ENCODE peak calls at places on chromosomes 7 and 10, in seven cellular contexts. One of them, this sample, is unnamed.

GRCh38 chr7:24980695-24981543 is 941 bp upstream of the OSBPL3 start:
- DNase-seq in right cardiac atrium: peak
- DNase-seq in posterior vena cava: peak
- DNase-seq in stimulated activated CD4-positive, alpha-beta T cell treated with anti-CD3 and anti-CD28 coated beads, TNF-alpha, amount 100 ng/mL, for 4 hours: no peak
- DNase-seq in T-helper 2 cell: peak
- DNase-seq in Peyer's patch: peak
- DNase-seq in glutamatergic neuron: no peak
- DNase-seq in this sample: peak

GRCh38 chr7:2237109-2237602 is 4.4 kb upstream of the MAD1L1 start:
- DNase-seq in T-helper 2 cell: no peak
- DNase-seq in glutamatergic neuron: no peak
- DNase-seq in Peyer's patch: peak
- DNase-seq in stimulated activated CD4-positive, alpha-beta T cell treated with anti-CD3 and anti-CD28 coated beads, TNF-alpha, amount 100 ng/mL, for 4 hours: no peak
- DNase-seq in posterior vena cava: no peak
- DNase-seq in right cardiac atrium: peak
- DNase-seq in this sample: no peak

GRCh38 chr10:12181065-12181775 is 14.5 kb downstream of the NUDT5 start:
- DNase-seq in stimulated activated CD4-positive, alpha-beta T cell treated with anti-CD3 and anti-CD28 coated beads, TNF-alpha, amount 100 ng/mL, for 4 hours: peak
- DNase-seq in T-helper 2 cell: peak
- DNase-seq in posterior vena cava: peak
- DNase-seq in right cardiac atrium: no peak
- DNase-seq in glutamatergic neuron: no peak
- DNase-seq in Peyer's patch: peak
- DNase-seq in this sample: no peak

GRCh38 chr7:77442631-77443420 is 26.7 kb upstream of the GSAP start:
- DNase-seq in stimulated activated CD4-positive, alpha-beta T cell treated with anti-CD3 and anti-CD28 coated beads, TNF-alpha, amount 100 ng/mL, for 4 hours: no peak
- DNase-seq in T-helper 2 cell: no peak
- DNase-seq in glutamatergic neuron: no peak
- DNase-seq in right cardiac atrium: no peak
- DNase-seq in Peyer's patch: no peak
- DNase-seq in posterior vena cava: no peak
- DNase-seq in this sample: no peak

GRCh38 chr7:119664601-119665000 is 608.4 kb upstream of the KCND2 start:
- DNase-seq in Peyer's patch: no peak
- DNase-seq in stimulated activated CD4-positive, alpha-beta T cell treated with anti-CD3 and anti-CD28 coated beads, TNF-alpha, amount 100 ng/mL, for 4 hours: no peak
- DNase-seq in T-helper 2 cell: no peak
- DNase-seq in posterior vena cava: no peak
- DNase-seq in right cardiac atrium: no peak
- DNase-seq in glutamatergic neuron: no peak
- DNase-seq in this sample: no peak

GRCh38 chr10:131167036-131167860 is 144.3 kb downstream of the TCERG1L start:
- DNase-seq in Peyer's patch: no peak
- DNase-seq in right cardiac atrium: no peak
- DNase-seq in posterior vena cava: peak
- DNase-seq in stimulated activated CD4-positive, alpha-beta T cell treated with anti-CD3 and anti-CD28 coated beads, TNF-alpha, amount 100 ng/mL, for 4 hours: no peak
- DNase-seq in T-helper 2 cell: no peak
- DNase-seq in glutamatergic neuron: no peak
- DNase-seq in this sample: no peak

GRCh38 chr7:26653430-26653911 is 210.9 kb downstream of the SKAP2 start:
- DNase-seq in right cardiac atrium: peak
- DNase-seq in T-helper 2 cell: no peak
- DNase-seq in glutamatergic neuron: no peak
- DNase-seq in Peyer's patch: peak
- DNase-seq in stimulated activated CD4-positive, alpha-beta T cell treated with anti-CD3 and anti-CD28 coated beads, TNF-alpha, amount 100 ng/mL, for 4 hours: no peak
- DNase-seq in posterior vena cava: no peak
- DNase-seq in this sample: peak

GRCh38 chr7:82389847-82390246 is 53.7 kb downstream of the CACNA2D1 start:
- DNase-seq in stimulated activated CD4-positive, alpha-beta T cell treated with anti-CD3 and anti-CD28 coated beads, TNF-alpha, amount 100 ng/mL, for 4 hours: no peak
- DNase-seq in right cardiac atrium: no peak
- DNase-seq in T-helper 2 cell: no peak
- DNase-seq in Peyer's patch: no peak
- DNase-seq in glutamatergic neuron: no peak
- DNase-seq in posterior vena cava: no peak
- DNase-seq in this sample: no peak

GRCh38 chr7:81433692-81434331 is 336.0 kb downstream of the HGF start:
- DNase-seq in right cardiac atrium: no peak
- DNase-seq in stimulated activated CD4-positive, alpha-beta T cell treated with anti-CD3 and anti-CD28 coated beads, TNF-alpha, amount 100 ng/mL, for 4 hours: no peak
- DNase-seq in glutamatergic neuron: no peak
- DNase-seq in Peyer's patch: no peak
- DNase-seq in T-helper 2 cell: no peak
- DNase-seq in posterior vena cava: no peak
- DNase-seq in this sample: no peak

GRCh38 chr7:47266131-47266706 is 315.7 kb downstream of the TNS3 start:
- DNase-seq in right cardiac atrium: peak
- DNase-seq in stimulated activated CD4-positive, alpha-beta T cell treated with anti-CD3 and anti-CD28 coated beads, TNF-alpha, amount 100 ng/mL, for 4 hours: no peak
- DNase-seq in glutamatergic neuron: peak
- DNase-seq in T-helper 2 cell: no peak
- DNase-seq in Peyer's patch: peak
- DNase-seq in posterior vena cava: peak
- DNase-seq in this sample: peak

GRCh38 chr7:108454674-108455523 is 1.3 kb downstream of the NRCAM start:
- DNase-seq in T-helper 2 cell: no peak
- DNase-seq in glutamatergic neuron: peak
- DNase-seq in right cardiac atrium: peak
- DNase-seq in posterior vena cava: no peak
- DNase-seq in stimulated activated CD4-positive, alpha-beta T cell treated with anti-CD3 and anti-CD28 coated beads, TNF-alpha, amount 100 ng/mL, for 4 hours: no peak
- DNase-seq in Peyer's patch: no peak
- DNase-seq in this sample: peak

GRCh38 chr10:50464004-50464409 is 159.7 kb downstream of the SGMS1 start:
- DNase-seq in posterior vena cava: no peak
- DNase-seq in right cardiac atrium: peak
- DNase-seq in stimulated activated CD4-positive, alpha-beta T cell treated with anti-CD3 and anti-CD28 coated beads, TNF-alpha, amount 100 ng/mL, for 4 hours: no peak
- DNase-seq in T-helper 2 cell: no peak
- DNase-seq in Peyer's patch: no peak
- DNase-seq in glutamatergic neuron: no peak
- DNase-seq in this sample: no peak

GRCh38 chr7:83150310-83150709 is 12.4 kb downstream of the PCLO start:
- DNase-seq in glutamatergic neuron: no peak
- DNase-seq in posterior vena cava: no peak
- DNase-seq in right cardiac atrium: no peak
- DNase-seq in stimulated activated CD4-positive, alpha-beta T cell treated with anti-CD3 and anti-CD28 coated beads, TNF-alpha, amount 100 ng/mL, for 4 hours: no peak
- DNase-seq in T-helper 2 cell: no peak
- DNase-seq in Peyer's patch: no peak
- DNase-seq in this sample: no peak

GRCh38 chr7:94060772-94061171 is 56.6 kb upstream of the BET1 start:
- DNase-seq in T-helper 2 cell: no peak
- DNase-seq in glutamatergic neuron: no peak
- DNase-seq in Peyer's patch: no peak
- DNase-seq in posterior vena cava: no peak
- DNase-seq in stimulated activated CD4-positive, alpha-beta T cell treated with anti-CD3 and anti-CD28 coated beads, TNF-alpha, amount 100 ng/mL, for 4 hours: no peak
- DNase-seq in right cardiac atrium: no peak
- DNase-seq in this sample: peak

GRCh38 chr7:4531236-4531635 is 150.9 kb upstream of the FOXK1 start:
- DNase-seq in posterior vena cava: no peak
- DNase-seq in T-helper 2 cell: no peak
- DNase-seq in glutamatergic neuron: no peak
- DNase-seq in stimulated activated CD4-positive, alpha-beta T cell treated with anti-CD3 and anti-CD28 coated beads, TNF-alpha, amount 100 ng/mL, for 4 hours: no peak
- DNase-seq in Peyer's patch: no peak
- DNase-seq in right cardiac atrium: no peak
- DNase-seq in this sample: no peak

GRCh38 chr10:47025253-47025539 is 114.0 kb downstream of the PTPN20 start:
- DNase-seq in glutamatergic neuron: no peak
- DNase-seq in posterior vena cava: no peak
- DNase-seq in T-helper 2 cell: no peak
- DNase-seq in stimulated activated CD4-positive, alpha-beta T cell treated with anti-CD3 and anti-CD28 coated beads, TNF-alpha, amount 100 ng/mL, for 4 hours: no peak
- DNase-seq in right cardiac atrium: no peak
- DNase-seq in Peyer's patch: no peak
- DNase-seq in this sample: no peak

GRCh38 chr10:116961305-116962251 is 43.4 kb downstream of the SHTN1 start:
- DNase-seq in posterior vena cava: no peak
- DNase-seq in stimulated activated CD4-positive, alpha-beta T cell treated with anti-CD3 and anti-CD28 coated beads, TNF-alpha, amount 100 ng/mL, for 4 hours: no peak
- DNase-seq in right cardiac atrium: no peak
- DNase-seq in Peyer's patch: no peak
- DNase-seq in glutamatergic neuron: no peak
- DNase-seq in T-helper 2 cell: no peak
- DNase-seq in this sample: no peak

GRCh38 chr7:84193787-84194186 is 802 bp downstream of the SEMA3A start:
- DNase-seq in posterior vena cava: no peak
- DNase-seq in T-helper 2 cell: no peak
- DNase-seq in Peyer's patch: no peak
- DNase-seq in right cardiac atrium: no peak
- DNase-seq in glutamatergic neuron: no peak
- DNase-seq in stimulated activated CD4-positive, alpha-beta T cell treated with anti-CD3 and anti-CD28 coated beads, TNF-alpha, amount 100 ng/mL, for 4 hours: no peak
- DNase-seq in this sample: no peak

GRCh38 chr10:30819306-30820190 is 190.0 kb upstream of the LYZL2 start:
- DNase-seq in Peyer's patch: no peak
- DNase-seq in right cardiac atrium: no peak
- DNase-seq in glutamatergic neuron: no peak
- DNase-seq in T-helper 2 cell: no peak
- DNase-seq in stimulated activated CD4-positive, alpha-beta T cell treated with anti-CD3 and anti-CD28 coated beads, TNF-alpha, amount 100 ng/mL, for 4 hours: no peak
- DNase-seq in posterior vena cava: no peak
- DNase-seq in this sample: no peak

GRCh38 chr10:129078322-129078721 is 388.7 kb upstream of the MGMT start:
- DNase-seq in glutamatergic neuron: no peak
- DNase-seq in Peyer's patch: no peak
- DNase-seq in right cardiac atrium: peak
- DNase-seq in T-helper 2 cell: no peak
- DNase-seq in posterior vena cava: no peak
- DNase-seq in stimulated activated CD4-positive, alpha-beta T cell treated with anti-CD3 and anti-CD28 coated beads, TNF-alpha, amount 100 ng/mL, for 4 hours: no peak
- DNase-seq in this sample: no peak

GRCh38 chr7:152607007-152607406 is 68.9 kb downstream of the XRCC2 start:
- DNase-seq in right cardiac atrium: no peak
- DNase-seq in posterior vena cava: no peak
- DNase-seq in T-helper 2 cell: no peak
- DNase-seq in Peyer's patch: no peak
- DNase-seq in stimulated activated CD4-positive, alpha-beta T cell treated with anti-CD3 and anti-CD28 coated beads, TNF-alpha, amount 100 ng/mL, for 4 hours: no peak
- DNase-seq in glutamatergic neuron: no peak
- DNase-seq in this sample: no peak

GRCh38 chr7:32905175-32905662 is 13.7 kb upstream of the KBTBD2 start:
- DNase-seq in posterior vena cava: peak
- DNase-seq in glutamatergic neuron: peak
- DNase-seq in stimulated activated CD4-positive, alpha-beta T cell treated with anti-CD3 and anti-CD28 coated beads, TNF-alpha, amount 100 ng/mL, for 4 hours: peak
- DNase-seq in T-helper 2 cell: peak
- DNase-seq in right cardiac atrium: peak
- DNase-seq in Peyer's patch: peak
- DNase-seq in this sample: no peak

GRCh38 chr7:153942036-153942435 is 110.2 kb upstream of the DPP6 start:
- DNase-seq in glutamatergic neuron: no peak
- DNase-seq in Peyer's patch: no peak
- DNase-seq in right cardiac atrium: no peak
- DNase-seq in T-helper 2 cell: no peak
- DNase-seq in stimulated activated CD4-positive, alpha-beta T cell treated with anti-CD3 and anti-CD28 coated beads, TNF-alpha, amount 100 ng/mL, for 4 hours: no peak
- DNase-seq in posterior vena cava: no peak
- DNase-seq in this sample: no peak

GRCh38 chr10:62050941-62051433 is 149.5 kb downstream of the ARID5B start:
- DNase-seq in right cardiac atrium: peak
- DNase-seq in Peyer's patch: peak
- DNase-seq in posterior vena cava: peak
- DNase-seq in T-helper 2 cell: peak
- DNase-seq in stimulated activated CD4-positive, alpha-beta T cell treated with anti-CD3 and anti-CD28 coated beads, TNF-alpha, amount 100 ng/mL, for 4 hours: peak
- DNase-seq in glutamatergic neuron: no peak
- DNase-seq in this sample: no peak

GRCh38 chr10:102514487-102515311 is 10.9 kb downstream of the SUFU start:
- DNase-seq in right cardiac atrium: no peak
- DNase-seq in glutamatergic neuron: no peak
- DNase-seq in posterior vena cava: peak
- DNase-seq in stimulated activated CD4-positive, alpha-beta T cell treated with anti-CD3 and anti-CD28 coated beads, TNF-alpha, amount 100 ng/mL, for 4 hours: no peak
- DNase-seq in Peyer's patch: peak
- DNase-seq in T-helper 2 cell: no peak
- DNase-seq in this sample: no peak

GRCh38 chr10:92961638-92962037 is 99.0 kb upstream of the CYP26C1 start:
- DNase-seq in Peyer's patch: no peak
- DNase-seq in right cardiac atrium: no peak
- DNase-seq in stimulated activated CD4-positive, alpha-beta T cell treated with anti-CD3 and anti-CD28 coated beads, TNF-alpha, amount 100 ng/mL, for 4 hours: no peak
- DNase-seq in posterior vena cava: no peak
- DNase-seq in T-helper 2 cell: no peak
- DNase-seq in glutamatergic neuron: no peak
- DNase-seq in this sample: no peak

GRCh38 chr7:150406565-150407421 is 27.7 kb downstream of the ZNF775 start:
- DNase-seq in stimulated activated CD4-positive, alpha-beta T cell treated with anti-CD3 and anti-CD28 coated beads, TNF-alpha, amount 100 ng/mL, for 4 hours: no peak
- DNase-seq in T-helper 2 cell: no peak
- DNase-seq in right cardiac atrium: no peak
- DNase-seq in glutamatergic neuron: no peak
- DNase-seq in Peyer's patch: peak
- DNase-seq in posterior vena cava: no peak
- DNase-seq in this sample: no peak

This sample was measured in nephron progenitor cell.